ENCODE peak calls at places on chromosomes 13 and 19, in eight cellular contexts. One of them, this sample, is unnamed.

GRCh38 chr13:51122868-51123267 is 11.8 kb upstream of the C13orf42 start:
- DNase-seq in ascending aorta: no peak
- DNase-seq in T-helper 9 cell: no peak
- DNase-seq in upper lobe of left lung: no peak
- DNase-seq in stimulated activated CD8-positive, alpha-beta memory T cell treated with anti-CD3 and anti-CD28 coated beads, Interleukin-7, amount 100 ng/mL, for 1 hour: no peak
- DNase-seq in neural progenitor cell: no peak
- DNase-seq in K562: no peak
- DNase-seq in DND-41: peak
- DNase-seq in this sample: no peak

GRCh38 chr19:49560358-49560900 is 19.9 kb downstream of the NOSIP start:
- DNase-seq in stimulated activated CD8-positive, alpha-beta memory T cell treated with anti-CD3 and anti-CD28 coated beads, Interleukin-7, amount 100 ng/mL, for 1 hour: no peak
- DNase-seq in T-helper 9 cell: peak
- DNase-seq in K562: peak
- DNase-seq in neural progenitor cell: no peak
- DNase-seq in DND-41: no peak
- DNase-seq in upper lobe of left lung: no peak
- DNase-seq in ascending aorta: no peak
- DNase-seq in this sample: no peak

GRCh38 chr19:47725759-47726401 is 12.7 kb downstream of the EHD2 start:
- DNase-seq in stimulated activated CD8-positive, alpha-beta memory T cell treated with anti-CD3 and anti-CD28 coated beads, Interleukin-7, amount 100 ng/mL, for 1 hour: no peak
- DNase-seq in DND-41: no peak
- DNase-seq in upper lobe of left lung: peak
- DNase-seq in T-helper 9 cell: no peak
- DNase-seq in ascending aorta: no peak
- DNase-seq in neural progenitor cell: no peak
- DNase-seq in K562: no peak
- DNase-seq in this sample: no peak

GRCh38 chr13:28337196-28338045 is 157.5 kb downstream of the FLT1 start:
- DNase-seq in stimulated activated CD8-positive, alpha-beta memory T cell treated with anti-CD3 and anti-CD28 coated beads, Interleukin-7, amount 100 ng/mL, for 1 hour: no peak
- DNase-seq in ascending aorta: no peak
- DNase-seq in upper lobe of left lung: no peak
- DNase-seq in DND-41: no peak
- DNase-seq in neural progenitor cell: no peak
- DNase-seq in T-helper 9 cell: no peak
- DNase-seq in K562: no peak
- DNase-seq in this sample: no peak

GRCh38 chr13:24203726-24204295 is 43.3 kb downstream of the SPATA13 start:
- DNase-seq in stimulated activated CD8-positive, alpha-beta memory T cell treated with anti-CD3 and anti-CD28 coated beads, Interleukin-7, amount 100 ng/mL, for 1 hour: no peak
- DNase-seq in ascending aorta: no peak
- DNase-seq in upper lobe of left lung: no peak
- DNase-seq in T-helper 9 cell: no peak
- DNase-seq in K562: no peak
- DNase-seq in DND-41: peak
- DNase-seq in neural progenitor cell: no peak
- DNase-seq in this sample: no peak

GRCh38 chr19:27716922-27717321 is 1496.0 kb downstream of the UQCRFS1 start:
- DNase-seq in K562: no peak
- DNase-seq in T-helper 9 cell: no peak
- DNase-seq in DND-41: no peak
- DNase-seq in upper lobe of left lung: no peak
- DNase-seq in stimulated activated CD8-positive, alpha-beta memory T cell treated with anti-CD3 and anti-CD28 coated beads, Interleukin-7, amount 100 ng/mL, for 1 hour: no peak
- DNase-seq in neural progenitor cell: no peak
- DNase-seq in ascending aorta: no peak
- DNase-seq in this sample: no peak

GRCh38 chr13:32150794-32151193 is 119.2 kb downstream of the FRY start:
- DNase-seq in stimulated activated CD8-positive, alpha-beta memory T cell treated with anti-CD3 and anti-CD28 coated beads, Interleukin-7, amount 100 ng/mL, for 1 hour: no peak
- DNase-seq in DND-41: no peak
- DNase-seq in ascending aorta: peak
- DNase-seq in upper lobe of left lung: peak
- DNase-seq in K562: no peak
- DNase-seq in T-helper 9 cell: no peak
- DNase-seq in neural progenitor cell: no peak
- DNase-seq in this sample: no peak

GRCh38 chr19:29887498-29887897 is 54.5 kb upstream of the URI1 start:
- DNase-seq in stimulated activated CD8-positive, alpha-beta memory T cell treated with anti-CD3 and anti-CD28 coated beads, Interleukin-7, amount 100 ng/mL, for 1 hour: no peak
- DNase-seq in T-helper 9 cell: no peak
- DNase-seq in upper lobe of left lung: no peak
- DNase-seq in neural progenitor cell: no peak
- DNase-seq in ascending aorta: peak
- DNase-seq in K562: no peak
- DNase-seq in DND-41: no peak
- DNase-seq in this sample: no peak

GRCh38 chr19:41352609-41353465 is 885 bp downstream of the TGFB1 start:
- DNase-seq in ascending aorta: peak
- DNase-seq in stimulated activated CD8-positive, alpha-beta memory T cell treated with anti-CD3 and anti-CD28 coated beads, Interleukin-7, amount 100 ng/mL, for 1 hour: peak
- DNase-seq in T-helper 9 cell: peak
- DNase-seq in DND-41: peak
- DNase-seq in upper lobe of left lung: peak
- DNase-seq in K562: peak
- DNase-seq in neural progenitor cell: peak
- DNase-seq in this sample: peak

GRCh38 chr19:30856786-30857185 is 484.6 kb downstream of the ZNF536 start:
- DNase-seq in T-helper 9 cell: no peak
- DNase-seq in ascending aorta: no peak
- DNase-seq in K562: no peak
- DNase-seq in neural progenitor cell: no peak
- DNase-seq in upper lobe of left lung: no peak
- DNase-seq in stimulated activated CD8-positive, alpha-beta memory T cell treated with anti-CD3 and anti-CD28 coated beads, Interleukin-7, amount 100 ng/mL, for 1 hour: no peak
- DNase-seq in DND-41: no peak
- DNase-seq in this sample: no peak

GRCh38 chr19:38386968-38387549 is 775 bp downstream of the GGN start:
- DNase-seq in stimulated activated CD8-positive, alpha-beta memory T cell treated with anti-CD3 and anti-CD28 coated beads, Interleukin-7, amount 100 ng/mL, for 1 hour: no peak
- DNase-seq in ascending aorta: no peak
- DNase-seq in K562: no peak
- DNase-seq in upper lobe of left lung: peak
- DNase-seq in neural progenitor cell: no peak
- DNase-seq in T-helper 9 cell: no peak
- DNase-seq in DND-41: peak
- DNase-seq in this sample: peak

GRCh38 chr19:38699027-38699346 is 45.3 kb downstream of the CAPN12 start:
- DNase-seq in neural progenitor cell: no peak
- DNase-seq in upper lobe of left lung: no peak
- DNase-seq in K562: no peak
- DNase-seq in stimulated activated CD8-positive, alpha-beta memory T cell treated with anti-CD3 and anti-CD28 coated beads, Interleukin-7, amount 100 ng/mL, for 1 hour: no peak
- DNase-seq in T-helper 9 cell: no peak
- DNase-seq in ascending aorta: no peak
- DNase-seq in DND-41: peak
- DNase-seq in this sample: no peak

GRCh38 chr19:50332264-50333038 is 3.3 kb upstream of the KCNC3 start:
- DNase-seq in neural progenitor cell: peak
- DNase-seq in K562: no peak
- DNase-seq in upper lobe of left lung: no peak
- DNase-seq in DND-41: no peak
- DNase-seq in ascending aorta: no peak
- DNase-seq in stimulated activated CD8-positive, alpha-beta memory T cell treated with anti-CD3 and anti-CD28 coated beads, Interleukin-7, amount 100 ng/mL, for 1 hour: no peak
- DNase-seq in T-helper 9 cell: no peak
- DNase-seq in this sample: no peak

GRCh38 chr19:54014920-54015560 is 23.6 kb downstream of the CACNG6 start:
- DNase-seq in upper lobe of left lung: no peak
- DNase-seq in stimulated activated CD8-positive, alpha-beta memory T cell treated with anti-CD3 and anti-CD28 coated beads, Interleukin-7, amount 100 ng/mL, for 1 hour: no peak
- DNase-seq in K562: no peak
- DNase-seq in ascending aorta: no peak
- DNase-seq in neural progenitor cell: no peak
- DNase-seq in DND-41: no peak
- DNase-seq in T-helper 9 cell: no peak
- DNase-seq in this sample: no peak

GRCh38 chr13:113315992-113316391 is 19.0 kb downstream of the LAMP1 start:
- DNase-seq in K562: no peak
- DNase-seq in T-helper 9 cell: no peak
- DNase-seq in neural progenitor cell: no peak
- DNase-seq in ascending aorta: no peak
- DNase-seq in upper lobe of left lung: no peak
- DNase-seq in stimulated activated CD8-positive, alpha-beta memory T cell treated with anti-CD3 and anti-CD28 coated beads, Interleukin-7, amount 100 ng/mL, for 1 hour: no peak
- DNase-seq in DND-41: no peak
- DNase-seq in this sample: no peak

GRCh38 chr19:12779162-12779993 is 4.0 kb upstream of the HOOK2 start:
- DNase-seq in T-helper 9 cell: no peak
- DNase-seq in K562: peak
- DNase-seq in upper lobe of left lung: peak
- DNase-seq in ascending aorta: peak
- DNase-seq in stimulated activated CD8-positive, alpha-beta memory T cell treated with anti-CD3 and anti-CD28 coated beads, Interleukin-7, amount 100 ng/mL, for 1 hour: no peak
- DNase-seq in neural progenitor cell: peak
- DNase-seq in DND-41: peak
- DNase-seq in this sample: no peak

GRCh38 chr13:20654156-20654555 is 49.3 kb upstream of the IL17D start:
- DNase-seq in stimulated activated CD8-positive, alpha-beta memory T cell treated with anti-CD3 and anti-CD28 coated beads, Interleukin-7, amount 100 ng/mL, for 1 hour: no peak
- DNase-seq in K562: no peak
- DNase-seq in neural progenitor cell: no peak
- DNase-seq in T-helper 9 cell: no peak
- DNase-seq in upper lobe of left lung: no peak
- DNase-seq in ascending aorta: no peak
- DNase-seq in DND-41: no peak
- DNase-seq in this sample: no peak

GRCh38 chr19:4660993-4661392 is 9.1 kb downstream of the MYDGF start:
- DNase-seq in ascending aorta: no peak
- DNase-seq in stimulated activated CD8-positive, alpha-beta memory T cell treated with anti-CD3 and anti-CD28 coated beads, Interleukin-7, amount 100 ng/mL, for 1 hour: no peak
- DNase-seq in upper lobe of left lung: no peak
- DNase-seq in neural progenitor cell: no peak
- DNase-seq in DND-41: no peak
- DNase-seq in K562: no peak
- DNase-seq in T-helper 9 cell: no peak
- DNase-seq in this sample: no peak

GRCh38 chr19:1084024-1084868 is 10.9 kb downstream of the POLR2E start:
- DNase-seq in T-helper 9 cell: no peak
- DNase-seq in K562: no peak
- DNase-seq in ascending aorta: no peak
- DNase-seq in upper lobe of left lung: peak
- DNase-seq in stimulated activated CD8-positive, alpha-beta memory T cell treated with anti-CD3 and anti-CD28 coated beads, Interleukin-7, amount 100 ng/mL, for 1 hour: no peak
- DNase-seq in DND-41: no peak
- DNase-seq in neural progenitor cell: no peak
- DNase-seq in this sample: no peak

GRCh38 chr13:29304148-29304547 is 291.3 kb downstream of the SLC7A1 start:
- DNase-seq in upper lobe of left lung: no peak
- DNase-seq in ascending aorta: no peak
- DNase-seq in neural progenitor cell: no peak
- DNase-seq in T-helper 9 cell: no peak
- DNase-seq in DND-41: no peak
- DNase-seq in K562: no peak
- DNase-seq in stimulated activated CD8-positive, alpha-beta memory T cell treated with anti-CD3 and anti-CD28 coated beads, Interleukin-7, amount 100 ng/mL, for 1 hour: no peak
- DNase-seq in this sample: no peak

GRCh38 chr13:100789025-100789424 is 114.4 kb upstream of the TMTC4 start:
- DNase-seq in ascending aorta: no peak
- DNase-seq in DND-41: no peak
- DNase-seq in T-helper 9 cell: no peak
- DNase-seq in neural progenitor cell: no peak
- DNase-seq in upper lobe of left lung: no peak
- DNase-seq in K562: no peak
- DNase-seq in stimulated activated CD8-positive, alpha-beta memory T cell treated with anti-CD3 and anti-CD28 coated beads, Interleukin-7, amount 100 ng/mL, for 1 hour: no peak
- DNase-seq in this sample: no peak

GRCh38 chr13:20192470-20193141 is at the start of gene GJB2:
- DNase-seq in stimulated activated CD8-positive, alpha-beta memory T cell treated with anti-CD3 and anti-CD28 coated beads, Interleukin-7, amount 100 ng/mL, for 1 hour: no peak
- DNase-seq in K562: no peak
- DNase-seq in DND-41: peak
- DNase-seq in neural progenitor cell: peak
- DNase-seq in ascending aorta: no peak
- DNase-seq in upper lobe of left lung: peak
- DNase-seq in T-helper 9 cell: no peak
- DNase-seq in this sample: peak

GRCh38 chr13:110010433-110011135 is 224.2 kb upstream of the IRS2 start:
- DNase-seq in K562: no peak
- DNase-seq in T-helper 9 cell: no peak
- DNase-seq in ascending aorta: no peak
- DNase-seq in upper lobe of left lung: no peak
- DNase-seq in stimulated activated CD8-positive, alpha-beta memory T cell treated with anti-CD3 and anti-CD28 coated beads, Interleukin-7, amount 100 ng/mL, for 1 hour: no peak
- DNase-seq in DND-41: no peak
- DNase-seq in neural progenitor cell: no peak
- DNase-seq in this sample: no peak

GRCh38 chr19:41802770-41803169 is 6.4 kb downstream of the CEACAM3 start:
- DNase-seq in upper lobe of left lung: no peak
- DNase-seq in K562: no peak
- DNase-seq in stimulated activated CD8-positive, alpha-beta memory T cell treated with anti-CD3 and anti-CD28 coated beads, Interleukin-7, amount 100 ng/mL, for 1 hour: no peak
- DNase-seq in ascending aorta: peak
- DNase-seq in DND-41: no peak
- DNase-seq in T-helper 9 cell: no peak
- DNase-seq in neural progenitor cell: no peak
- DNase-seq in this sample: no peak

GRCh38 chr13:34577051-34577450 is 365.0 kb upstream of the NBEA start:
- DNase-seq in stimulated activated CD8-positive, alpha-beta memory T cell treated with anti-CD3 and anti-CD28 coated beads, Interleukin-7, amount 100 ng/mL, for 1 hour: no peak
- DNase-seq in K562: no peak
- DNase-seq in upper lobe of left lung: no peak
- DNase-seq in ascending aorta: no peak
- DNase-seq in DND-41: peak
- DNase-seq in T-helper 9 cell: no peak
- DNase-seq in neural progenitor cell: no peak
- DNase-seq in this sample: no peak

GRCh38 chr13:52925775-52926285 is 77.4 kb upstream of the PCDH8 start:
- DNase-seq in neural progenitor cell: no peak
- DNase-seq in K562: no peak
- DNase-seq in T-helper 9 cell: no peak
- DNase-seq in ascending aorta: no peak
- DNase-seq in upper lobe of left lung: peak
- DNase-seq in DND-41: no peak
- DNase-seq in stimulated activated CD8-positive, alpha-beta memory T cell treated with anti-CD3 and anti-CD28 coated beads, Interleukin-7, amount 100 ng/mL, for 1 hour: no peak
- DNase-seq in this sample: no peak

GRCh38 chr13:44048326-44048725 is 168.6 kb downstream of the LACC1 start:
- DNase-seq in ascending aorta: no peak
- DNase-seq in K562: no peak
- DNase-seq in upper lobe of left lung: no peak
- DNase-seq in neural progenitor cell: no peak
- DNase-seq in stimulated activated CD8-positive, alpha-beta memory T cell treated with anti-CD3 and anti-CD28 coated beads, Interleukin-7, amount 100 ng/mL, for 1 hour: no peak
- DNase-seq in T-helper 9 cell: no peak
- DNase-seq in DND-41: no peak
- DNase-seq in this sample: no peak

GRCh38 chr19:53883231-53883661 is 1.2 kb downstream of the PRKCG start:
- DNase-seq in ascending aorta: no peak
- DNase-seq in upper lobe of left lung: peak
- DNase-seq in K562: peak
- DNase-seq in T-helper 9 cell: no peak
- DNase-seq in stimulated activated CD8-positive, alpha-beta memory T cell treated with anti-CD3 and anti-CD28 coated beads, Interleukin-7, amount 100 ng/mL, for 1 hour: no peak
- DNase-seq in DND-41: peak
- DNase-seq in neural progenitor cell: peak
- DNase-seq in this sample: no peak

GRCh38 chr19:46015080-46015960 is 7.5 kb downstream of the PGLYRP1 start:
- DNase-seq in T-helper 9 cell: peak
- DNase-seq in K562: peak
- DNase-seq in stimulated activated CD8-positive, alpha-beta memory T cell treated with anti-CD3 and anti-CD28 coated beads, Interleukin-7, amount 100 ng/mL, for 1 hour: peak
- DNase-seq in DND-41: no peak
- DNase-seq in ascending aorta: no peak
- DNase-seq in neural progenitor cell: peak
- DNase-seq in upper lobe of left lung: peak
- DNase-seq in this sample: peak

GRCh38 chr13:97659602-97660001 is 225.6 kb downstream of the RAP2A start:
- DNase-seq in ascending aorta: no peak
- DNase-seq in DND-41: no peak
- DNase-seq in K562: no peak
- DNase-seq in neural progenitor cell: peak
- DNase-seq in upper lobe of left lung: no peak
- DNase-seq in T-helper 9 cell: no peak
- DNase-seq in stimulated activated CD8-positive, alpha-beta memory T cell treated with anti-CD3 and anti-CD28 coated beads, Interleukin-7, amount 100 ng/mL, for 1 hour: no peak
- DNase-seq in this sample: peak